ENCODE peak calls at places on chromosomes 7 and 10, in nine cellular contexts. Y is GM23338; E is AG08395; N is astrocyte of the spinal cord; D is memory B cell; C is stimulated activated CD8-positive, alpha-beta memory T cell treated with anti-CD3 and anti-CD28 coated beads, Interleukin-15, amount 100 ng/mL, for 1 hour; G is pancreas; J is GM13976; S is HEK293T. T is an unnamed sample.

GRCh38 chr7:87414400-87415188 is 60.9 kb downstream of the ABCB4 start:
- DNase-seq in Y (no peak), E (peak), N (peak), D (no peak), C (no peak), G (no peak), J (no peak), S (no peak), T (peak)

GRCh38 chr10:132614431-132615341 is 77.1 kb downstream of the INPP5A start:
- DNase-seq in Y (no peak), E (no peak), N (no peak), D (no peak), C (no peak), G (no peak), J (no peak), S (no peak), T (no peak)

GRCh38 chr7:798921-799470 is 33.3 kb upstream of the SUN1 start:
- DNase-seq in Y (no peak), E (no peak), N (no peak), D (no peak), C (no peak), G (peak), J (no peak), S (no peak), T (no peak)

GRCh38 chr7:130957140-130957513 is 223.1 kb upstream of the KLF14 start:
- DNase-seq in Y (no peak), E (no peak), N (no peak), D (no peak), C (no peak), G (no peak), J (no peak), S (no peak), T (no peak)

GRCh38 chr7:121384159-121384745 is 11.9 kb downstream of the FAM3C start:
- DNase-seq in Y (no peak), E (no peak), N (no peak), D (no peak), C (no peak), G (no peak), J (no peak), S (no peak), T (no peak)

GRCh38 chr7:151607464-151607867 is 87.8 kb upstream of the RHEB start:
- DNase-seq in Y (no peak), E (no peak), N (no peak), D (no peak), C (no peak), G (no peak), J (no peak), S (no peak), T (peak)

GRCh38 chr10:25875555-25876165 is 58.4 kb upstream of the MYO3A start:
- DNase-seq in Y (peak), E (peak), N (peak), D (peak), C (peak), G (peak), J (peak), S (peak), T (peak)

GRCh38 chr7:151923097-151923876 is 33.0 kb upstream of the GALNTL5 start:
- DNase-seq in Y (no peak), E (no peak), N (no peak), D (no peak), C (no peak), G (no peak), J (no peak), S (no peak), T (no peak)

GRCh38 chr10:102347236-102347828 is 48.2 kb upstream of the NFKB2 start:
- DNase-seq in Y (peak), E (peak), N (peak), D (no peak), C (no peak), G (no peak), J (peak), S (peak), T (peak)

GRCh38 chr10:126581648-126582046 is 88.8 kb downstream of the C10orf90 start:
- DNase-seq in Y (no peak), E (no peak), N (no peak), D (no peak), C (no peak), G (no peak), J (no peak), S (no peak), T (no peak)

GRCh38 chr7:120856621-120857352 is 1.2 kb downstream of the TSPAN12 start:
- DNase-seq in Y (peak), E (no peak), N (peak), D (peak), C (no peak), G (peak), J (peak), S (peak), T (no peak)

GRCh38 chr10:43078986-43079273 is 2.1 kb downstream of the RET start:
- DNase-seq in Y (peak), E (no peak), N (no peak), D (no peak), C (no peak), G (no peak), J (peak), S (peak), T (no peak)

GRCh38 chr10:61316866-61317265 is 136.3 kb downstream of the TMEM26 start:
- DNase-seq in Y (no peak), E (no peak), N (no peak), D (no peak), C (no peak), G (no peak), J (no peak), S (no peak), T (no peak)

GRCh38 chr10:9848278-9848677 is 1169.4 kb upstream of the CELF2 start:
- DNase-seq in Y (no peak), E (no peak), N (no peak), D (no peak), C (no peak), G (no peak), J (no peak), S (no peak), T (no peak)

GRCh38 chr10:125117941-125118630 is 42.3 kb downstream of the CTBP2 start:
- DNase-seq in Y (no peak), E (peak), N (peak), D (no peak), C (no peak), G (no peak), J (no peak), S (no peak), T (no peak)

GRCh38 chr7:47804767-47805545 is 143.3 kb downstream of the PKD1L1 start:
- DNase-seq in Y (no peak), E (no peak), N (peak), D (no peak), C (no peak), G (no peak), J (no peak), S (no peak), T (peak)

GRCh38 chr7:120302190-120302589 is 29.2 kb downstream of the KCND2 start:
- DNase-seq in Y (no peak), E (no peak), N (no peak), D (no peak), C (no peak), G (no peak), J (no peak), S (no peak), T (no peak)

GRCh38 chr10:44799971-44800370 is 111.2 kb upstream of the TMEM72 start:
- DNase-seq in Y (no peak), E (no peak), N (no peak), D (no peak), C (no peak), G (no peak), J (no peak), S (no peak), T (no peak)

GRCh38 chr10:103703941-103704919 is 151.1 kb downstream of the SH3PXD2A start:
- DNase-seq in Y (no peak), E (no peak), N (no peak), D (no peak), C (no peak), G (peak), J (no peak), S (no peak), T (no peak)

GRCh38 chr7:51613911-51614344 is 297.3 kb upstream of the COBL start:
- DNase-seq in Y (no peak), E (no peak), N (peak), D (no peak), C (no peak), G (no peak), J (no peak), S (no peak), T (no peak)

GRCh38 chr7:158396982-158397862 is 190.4 kb downstream of the PTPRN2 start:
- DNase-seq in Y (no peak), E (no peak), N (no peak), D (no peak), C (no peak), G (peak), J (no peak), S (no peak), T (no peak)

GRCh38 chr10:63713191-63714144 is 192.3 kb downstream of the REEP3 start:
- DNase-seq in Y (peak), E (no peak), N (peak), D (no peak), C (no peak), G (no peak), J (no peak), S (peak), T (peak)

GRCh38 chr7:109873296-109873695 is 1217.6 kb upstream of the LRRN3 start:
- DNase-seq in Y (peak), E (no peak), N (no peak), D (no peak), C (no peak), G (no peak), J (no peak), S (no peak), T (no peak)

GRCh38 chr7:152081088-152081487 is 55.6 kb downstream of the GALNT11 start:
- DNase-seq in Y (no peak), E (no peak), N (no peak), D (no peak), C (no peak), G (no peak), J (no peak), S (no peak), T (peak)

GRCh38 chr7:12761691-12762090 is 74.3 kb downstream of the ARL4A start:
- DNase-seq in Y (no peak), E (no peak), N (no peak), D (no peak), C (no peak), G (no peak), J (no peak), S (no peak), T (no peak)

GRCh38 chr7:152054377-152055230 is 29.1 kb downstream of the GALNT11 start:
- DNase-seq in Y (peak), E (peak), N (peak), D (no peak), C (no peak), G (no peak), J (no peak), S (no peak), T (peak)

GRCh38 chr7:36287371-36288241 is 102.1 kb upstream of the ANLN start:
- DNase-seq in Y (no peak), E (no peak), N (no peak), D (peak), C (no peak), G (no peak), J (no peak), S (no peak), T (no peak)

GRCh38 chr7:20331231-20331880 is 656 bp downstream of the ITGB8 start:
- DNase-seq in Y (peak), E (peak), N (peak), D (peak), C (no peak), G (peak), J (peak), S (no peak), T (no peak)

GRCh38 chr10:31954410-31955191 is 26.0 kb upstream of the ARHGAP12 start:
- DNase-seq in Y (no peak), E (no peak), N (no peak), D (no peak), C (no peak), G (no peak), J (no peak), S (no peak), T (no peak)

GRCh38 chr10:61896854-61897661 is 4.4 kb upstream of the ARID5B start:
- DNase-seq in Y (peak), E (peak), N (peak), D (peak), C (no peak), G (peak), J (peak), S (peak), T (peak)

GRCh38 chr10:126147866-126148578 is 240.3 kb downstream of the ADAM12 start:
- DNase-seq in Y (no peak), E (peak), N (peak), D (no peak), C (no peak), G (no peak), J (no peak), S (no peak), T (peak)

GRCh38 chr10:47449102-47449978 is 34.6 kb downstream of the ANXA8 start:
- DNase-seq in Y (no peak), E (no peak), N (no peak), D (no peak), C (no peak), G (peak), J (peak), S (no peak), T (no peak)

GRCh38 chr7:44138698-44139097 is 2.4 kb downstream of the MYL7 start:
- DNase-seq in Y (no peak), E (no peak), N (no peak), D (no peak), C (no peak), G (peak), J (no peak), S (no peak), T (no peak)

GRCh38 chr10:43263551-43264323 is 3.1 kb downstream of the RASGEF1A start:
- DNase-seq in Y (peak), E (no peak), N (no peak), D (no peak), C (no peak), G (peak), J (peak), S (peak), T (no peak)

GRCh38 chr10:89352039-89352597 is 24.3 kb downstream of the IFIT3 start:
- DNase-seq in Y (no peak), E (peak), N (peak), D (no peak), C (no peak), G (no peak), J (no peak), S (no peak), T (peak)